ENCODE peak calls at places on chromosomes 3 and 15, in six cellular contexts. U is GM12878, B is K562, O is HepG2, Y is Panc1, T is HCT116. Z is an unnamed sample.

GRCh38 chr3:98070840-98071239 is 16.1 kb upstream of the OR5AC2 start:
- DNase-seq in O (no peak), T (no peak), B (no peak), Y (no peak), U (no peak), Z (no peak)

GRCh38 chr3:191051037-191051436 is 148.0 kb upstream of the OSTN start:
- DNase-seq in U (no peak), T (peak), O (peak), Y (no peak), B (no peak), Z (peak)

GRCh38 chr3:140273542-140274195 is 338.7 kb downstream of the CLSTN2 start:
- DNase-seq in T (no peak), O (no peak), B (no peak), U (no peak), Y (no peak), Z (no peak)

GRCh38 chr3:111070772-111071256 is 802 bp upstream of the NECTIN3 start:
- DNase-seq in O (peak), Y (no peak), B (no peak), U (no peak), T (no peak), Z (no peak)

GRCh38 chr3:42071720-42072582 is 19.2 kb upstream of the TRAK1 start:
- DNase-seq in B (no peak), U (no peak), O (peak), Y (no peak), T (no peak), Z (peak)

GRCh38 chr15:31585231-31585630 is 258.6 kb downstream of the KLF13 start:
- DNase-seq in B (no peak), T (no peak), O (no peak), U (no peak), Y (no peak), Z (no peak)

GRCh38 chr3:49751501-49751900 is 27.8 kb upstream of the GMPPB start:
- DNase-seq in B (no peak), O (no peak), T (no peak), Y (no peak), U (no peak), Z (no peak)

GRCh38 chr3:10196389-10197052 is 31.8 kb downstream of the IRAK2 start:
- DNase-seq in T (no peak), B (no peak), Y (no peak), O (no peak), U (peak), Z (no peak)

GRCh38 chr3:9229325-9229724 is 20.1 kb downstream of the SRGAP3 start:
- DNase-seq in O (no peak), B (no peak), U (no peak), T (no peak), Y (no peak), Z (peak)

GRCh38 chr3:62562017-62562416 is 188.7 kb upstream of the FEZF2 start:
- DNase-seq in O (no peak), U (no peak), Y (no peak), T (no peak), B (no peak), Z (no peak)

GRCh38 chr3:63896332-63897034 is 15.7 kb downstream of the SCAANT1 start:
- DNase-seq in U (no peak), O (no peak), B (no peak), Y (no peak), T (no peak), Z (no peak)

GRCh38 chr15:70742928-70743327 is 20.4 kb downstream of the UACA start:
- DNase-seq in T (no peak), Y (no peak), U (no peak), B (no peak), O (no peak), Z (no peak)

GRCh38 chr3:87855626-87856025 is 203.2 kb downstream of the CGGBP1 start:
- DNase-seq in U (no peak), B (no peak), Y (no peak), O (no peak), T (no peak), Z (no peak)

GRCh38 chr15:83327041-83327440 is 42.6 kb upstream of the BNC1 start:
- DNase-seq in U (no peak), Y (no peak), T (no peak), B (no peak), O (no peak), Z (no peak)

GRCh38 chr3:149790265-149790664 is 2.1 kb downstream of the ANKUB1 start:
- DNase-seq in U (no peak), B (no peak), O (no peak), Y (no peak), T (no peak), Z (no peak)

GRCh38 chr15:75809986-75810750 is 33.1 kb upstream of the UBE2Q2 start:
- DNase-seq in O (peak), Y (peak), T (peak), B (no peak), U (no peak), Z (peak)

GRCh38 chr3:183306798-183307671 is 54.0 kb downstream of the B3GNT5 start:
- DNase-seq in U (peak), B (peak), O (no peak), T (no peak), Y (no peak), Z (no peak)

GRCh38 chr15:48520376-48521155 is 124.9 kb downstream of the FBN1 start:
- DNase-seq in U (no peak), Y (no peak), T (peak), O (peak), B (no peak), Z (no peak)

GRCh38 chr15:48266029-48266428 is 59.9 kb downstream of the SLC12A1 start:
- DNase-seq in O (no peak), Y (no peak), T (no peak), U (no peak), B (no peak), Z (no peak)

DNA sequence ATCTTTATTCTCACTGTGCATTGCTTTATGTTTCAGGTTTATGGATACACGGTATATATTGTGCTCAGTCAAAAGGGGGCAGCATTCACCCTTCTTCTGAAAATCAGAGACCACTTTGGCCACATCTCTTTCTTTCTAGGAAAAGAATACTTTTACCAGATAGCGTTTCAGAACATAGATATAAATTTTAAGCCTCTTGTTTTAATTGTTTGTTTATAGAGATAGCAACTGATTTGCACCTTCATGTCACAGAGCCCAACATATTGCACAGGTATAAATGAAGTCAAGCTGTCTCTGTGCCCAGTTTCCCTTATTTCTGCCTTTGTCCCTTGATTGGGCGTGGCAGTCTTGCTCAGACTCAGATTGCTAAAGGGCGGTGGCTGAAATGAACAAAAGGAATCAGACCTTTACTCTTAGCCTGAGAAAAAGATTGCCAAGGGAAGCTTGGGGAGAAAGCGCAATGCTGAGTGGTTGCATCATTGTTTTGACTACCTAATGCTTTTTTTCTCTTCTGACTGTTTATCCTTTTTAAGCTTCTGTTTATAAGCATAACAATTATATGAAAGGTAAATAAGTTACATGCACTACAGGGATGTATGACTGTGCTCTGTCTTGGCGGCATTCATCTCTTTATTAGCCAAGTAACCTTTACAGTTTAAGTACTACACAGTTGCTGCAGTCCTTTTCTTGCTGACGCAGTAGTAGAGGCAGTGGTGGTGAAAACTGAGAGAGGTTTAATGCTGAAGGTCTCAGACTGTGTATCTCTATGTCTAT is 70.8 kb upstream of the ZBTB20 start:
- DNase-seq in Y (peak), B (peak), O (peak), U (no peak), T (peak), Z (peak)
- TF ChIP-seq SIN3A in Y (no peak), B (no peak), O (no peak), U (no peak), T (no peak), Z (no peak)

DNA sequence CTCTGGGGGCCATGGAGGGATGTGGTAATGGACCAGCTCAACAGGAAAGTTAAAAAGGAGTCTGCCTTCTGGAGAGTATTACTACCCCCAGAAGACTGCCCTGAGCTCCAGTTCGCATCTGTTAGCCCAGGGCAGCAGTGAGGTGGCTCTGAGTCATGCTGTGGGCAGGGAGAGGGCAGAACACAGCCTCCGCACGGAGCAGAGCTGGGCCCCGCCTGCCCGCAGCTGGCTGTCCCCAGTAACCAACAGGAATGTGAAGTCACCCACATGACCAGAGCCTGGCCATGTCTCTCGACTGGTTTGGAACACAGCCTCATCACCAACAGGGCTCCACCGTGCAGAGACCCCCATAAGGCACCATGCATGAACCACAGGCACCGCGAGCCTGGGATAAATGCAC is 62.1 kb downstream of the CYFIP1 start:
- DNase-seq in T (peak), U (no peak), Y (no peak), O (no peak), B (no peak), Z (no peak)
- TF ChIP-seq SIN3A in T (no peak), U (no peak), Y (no peak), O (no peak), B (no peak), Z (no peak)

DNA sequence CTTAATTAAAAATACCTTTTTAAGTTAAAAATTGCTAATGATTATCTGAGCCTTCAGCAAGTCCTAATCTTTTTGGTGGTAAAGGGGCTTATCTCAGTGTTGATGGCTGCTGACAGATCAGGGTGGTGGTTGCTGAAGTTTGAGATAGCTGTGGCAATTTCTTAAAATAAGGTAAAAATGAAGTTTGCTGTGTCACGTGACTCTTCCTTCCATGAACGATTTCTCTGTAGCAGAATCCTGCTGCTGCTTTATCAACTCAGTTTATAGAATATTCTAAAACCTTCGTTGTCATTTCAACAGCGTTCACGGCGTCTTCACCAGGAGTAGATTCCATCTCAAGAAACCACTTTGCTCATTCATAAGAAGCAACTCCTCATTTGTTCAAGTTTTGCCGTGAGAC is 110.1 kb downstream of the SUCNR1 start:
- DNase-seq in U (no peak), T (no peak), B (no peak), Y (no peak), O (no peak), Z (no peak)
- TF ChIP-seq SIN3A in U (no peak), T (no peak), B (no peak), Y (no peak), O (no peak), Z (no peak)

GRCh38 chr3:13740795-13741194 is 139.1 kb downstream of the WNT7A start:
- DNase-seq in Y (no peak), O (no peak), U (no peak), T (no peak), B (no peak), Z (no peak)
- TF ChIP-seq SIN3A in Y (no peak), O (no peak), U (no peak), T (no peak), B (no peak), Z (no peak)

GRCh38 chr3:196016485-196016884 is 65.4 kb downstream of the TFRC start:
- DNase-seq in U (no peak), O (no peak), T (no peak), B (no peak), Y (no peak), Z (no peak)
- TF ChIP-seq SIN3A in U (no peak), O (no peak), T (no peak), B (no peak), Y (no peak), Z (no peak)

GRCh38 chr15:92394327-92395175 is 870 bp downstream of the ST8SIA2 start:
- DNase-seq in B (no peak), U (no peak), Y (no peak), T (no peak), O (no peak), Z (peak)

GRCh38 chr15:92392966-92393286 is 755 bp upstream of the ST8SIA2 start:
- DNase-seq in O (no peak), Y (no peak), B (no peak), T (no peak), U (no peak), Z (peak)

GRCh38 chr15:92392462-92392861 is 1.2 kb upstream of the ST8SIA2 start:
- DNase-seq in T (no peak), Y (no peak), O (no peak), U (no peak), B (no peak), Z (no peak)

GRCh38 chr15:92393994-92394326 is 279 bp downstream of the ST8SIA2 start:
- DNase-seq in Y (no peak), U (no peak), T (no peak), O (no peak), B (no peak), Z (no peak)

DNA sequence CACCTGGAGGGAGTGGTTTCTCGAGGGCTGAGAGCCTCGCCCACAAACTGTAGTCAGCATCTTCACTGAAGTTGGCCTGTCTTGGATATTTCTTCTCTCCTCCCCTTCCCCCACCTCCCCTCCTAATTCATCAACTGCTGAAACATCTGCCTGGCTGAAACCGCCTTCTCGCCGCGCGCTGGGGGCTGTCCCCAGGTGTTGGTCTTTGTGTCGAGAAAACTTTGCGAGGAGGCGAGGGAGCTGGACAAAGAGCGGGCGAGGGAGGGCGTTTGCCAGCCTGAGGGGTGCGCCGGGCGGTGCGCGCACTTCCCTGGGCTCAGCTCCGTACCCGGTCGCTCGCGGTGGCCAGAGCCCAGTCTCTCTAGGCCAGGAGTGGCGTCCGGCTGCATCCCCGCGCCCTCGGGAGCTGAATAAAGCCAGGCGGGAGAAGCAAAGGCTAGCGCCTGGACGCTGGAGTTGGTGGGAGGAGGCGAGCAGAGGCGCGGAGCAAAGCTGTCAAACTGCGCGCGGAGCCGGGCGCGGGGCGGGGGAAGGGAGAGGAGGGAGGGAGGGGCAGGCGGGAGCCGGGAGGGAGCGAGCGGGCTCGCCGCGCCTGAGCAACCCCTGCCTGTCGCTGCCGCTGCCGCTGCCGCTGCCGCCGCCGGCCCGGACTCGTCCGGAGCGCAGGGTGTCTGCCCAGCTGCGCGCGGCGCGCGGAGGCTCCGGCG is at the start of gene ST8SIA2:
- DNase-seq in B (no peak), T (no peak), U (no peak), Y (no peak), O (no peak), Z (peak)
- TF ChIP-seq SIN3A in B (no peak), T (no peak), U (no peak), Y (no peak), O (no peak), Z (no peak)

DNA sequence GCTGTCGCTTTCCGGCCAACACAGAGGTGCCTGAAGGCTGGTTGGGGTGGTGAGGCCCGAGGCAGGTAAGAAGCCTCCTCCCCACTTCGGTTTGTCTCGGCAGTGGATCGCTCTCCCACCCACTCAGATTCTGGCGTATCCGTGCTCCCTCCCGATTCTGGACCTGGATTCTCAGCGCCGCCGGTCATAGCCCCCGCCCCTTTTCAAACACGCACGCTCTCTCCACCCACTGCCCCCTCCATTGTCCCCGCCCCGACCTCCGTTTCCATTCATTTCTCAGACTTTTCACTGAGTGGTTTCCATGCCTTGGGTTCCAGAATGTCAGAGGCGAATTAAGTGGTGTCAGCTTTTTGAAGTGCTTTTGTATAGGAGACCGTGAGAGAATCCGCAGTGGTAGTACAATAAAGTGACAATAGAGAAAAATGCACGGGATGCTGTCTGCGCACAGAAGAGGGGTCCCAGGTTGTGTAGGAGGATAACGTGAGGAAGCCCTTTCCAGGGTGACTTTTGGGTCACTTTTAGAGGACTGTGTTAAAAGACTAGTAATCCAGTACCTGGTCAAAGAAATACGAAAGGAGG is at the start of gene SENP8:
- DNase-seq in T (no peak), O (no peak), B (peak), U (no peak), Y (no peak), Z (peak)
- TF ChIP-seq SIN3A in T (peak), O (peak), B (peak), U (no peak), Y (no peak), Z (peak)

DNA sequence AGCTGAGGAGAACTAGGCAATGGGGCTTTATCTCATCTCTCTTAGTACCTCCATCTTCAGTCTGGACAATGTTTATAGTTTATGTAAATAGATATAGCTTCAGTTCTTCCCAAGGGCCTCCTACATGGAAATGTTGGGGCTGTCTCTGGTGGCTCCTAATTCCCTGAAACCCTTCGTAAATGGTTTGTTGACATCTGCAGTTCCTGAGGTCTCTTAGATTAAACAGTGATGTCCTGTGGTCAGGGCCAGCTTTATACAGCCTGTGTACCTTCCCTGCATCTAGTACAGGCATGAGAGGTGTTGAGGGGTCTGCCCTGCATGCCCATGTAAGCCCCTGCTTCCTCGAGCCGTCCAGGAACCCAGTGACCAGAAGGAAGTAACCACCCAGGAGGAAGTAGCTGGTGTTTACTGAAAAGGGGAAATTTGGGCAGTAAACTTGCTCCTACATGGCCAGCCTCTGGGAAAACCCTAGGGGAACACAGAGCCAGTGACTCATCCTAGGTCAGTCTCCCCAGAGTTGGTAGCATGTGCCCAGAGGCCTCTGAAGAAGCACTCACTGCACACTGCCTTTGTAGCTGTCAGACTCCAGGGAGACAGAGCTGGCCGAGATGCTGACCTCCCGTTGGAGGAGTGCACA is 4.7 kb upstream of the TBC1D2B start:
- DNase-seq in T (no peak), B (no peak), Y (no peak), O (no peak), U (no peak), Z (no peak)
- TF ChIP-seq SIN3A in T (no peak), B (no peak), Y (no peak), O (no peak), U (no peak), Z (no peak)

DNA sequence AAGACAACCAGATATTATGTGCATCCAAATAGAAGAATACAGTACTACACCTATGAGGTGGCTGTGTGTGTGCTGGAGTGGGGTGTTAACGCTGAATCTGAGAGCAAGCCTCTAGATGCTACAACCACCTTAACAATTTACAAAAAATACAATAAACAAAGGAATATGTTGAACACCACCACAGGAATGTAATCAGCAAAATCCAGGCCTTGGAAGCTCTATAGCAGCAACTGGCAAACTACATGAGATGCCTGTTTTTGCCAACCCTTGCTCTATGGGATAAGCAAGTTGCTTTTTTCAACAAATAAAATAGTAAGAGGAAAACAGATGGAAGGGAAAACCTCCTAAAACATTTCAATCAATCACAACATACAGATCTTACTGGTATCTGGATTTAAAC is 23.9 kb downstream of the SLTM start:
- DNase-seq in Y (no peak), T (no peak), O (no peak), B (no peak), U (no peak), Z (no peak)
- TF ChIP-seq SIN3A in Y (no peak), T (no peak), O (no peak), B (no peak), U (no peak), Z (no peak)

Z was measured in SK-N-SH.